ENCODE peak calls at places on chromosome 1, in seven cellular contexts. G is uterus; Z is CD8-positive, alpha-beta T cell; J is cardiac muscle cell; P is K562; A is adrenal gland; E is lung. V is an unnamed sample.

GRCh38 chr1:70436617-70437236 is 25.7 kb downstream of the CTH start:
- DNase-seq in J (no peak), Z (no peak), E (no peak), G (peak), A (no peak), P (no peak), V (no peak)

GRCh38 chr1:221753828-221754188 is 11.9 kb upstream of the DUSP10 start:
- DNase-seq in J (no peak), E (no peak), P (no peak), G (no peak), Z (no peak), A (no peak), V (no peak)

GRCh38 chr1:74193908-74194307 is 4.1 kb downstream of the LRRIQ3 start:
- DNase-seq in J (peak), Z (no peak), E (no peak), G (no peak), A (peak), P (no peak), V (no peak)

GRCh38 chr1:62131093-62131725 is 63.4 kb upstream of the L1TD1 start:
- DNase-seq in P (peak), E (no peak), A (peak), Z (peak), J (peak), G (peak), V (peak)

GRCh38 chr1:43421976-43422750 is 31.6 kb downstream of the HYI start:
- DNase-seq in G (no peak), E (no peak), A (no peak), Z (no peak), J (no peak), P (no peak), V (no peak)

GRCh38 chr1:225424562-225425210 is 3.2 kb downstream of the LBR start:
- DNase-seq in A (no peak), G (no peak), J (peak), E (no peak), P (no peak), Z (no peak), V (no peak)

GRCh38 chr1:2213576-2214505 is 14.3 kb upstream of the SKI start:
- DNase-seq in P (no peak), Z (no peak), G (peak), A (peak), E (no peak), J (no peak), V (no peak)

GRCh38 chr1:155457237-155457636 is 105.4 kb downstream of the ASH1L start:
- DNase-seq in Z (no peak), J (no peak), A (no peak), E (no peak), G (no peak), P (no peak), V (no peak)

GRCh38 chr1:9410737-9411297 is 118.1 kb downstream of the SPSB1 start:
- DNase-seq in E (no peak), G (no peak), Z (no peak), J (peak), A (no peak), P (peak), V (peak)

GRCh38 chr1:43382027-43382771 is 7.4 kb downstream of the MED8 start:
- DNase-seq in E (no peak), G (no peak), A (no peak), P (no peak), Z (no peak), J (no peak), V (no peak)

GRCh38 chr1:105678334-105678733 is 1378.1 kb upstream of the PRMT6 start:
- DNase-seq in Z (no peak), A (no peak), P (no peak), E (no peak), J (no peak), G (no peak), V (no peak)

GRCh38 chr1:119422631-119423030 is 7.7 kb downstream of the HSD3B2 start:
- DNase-seq in G (no peak), P (no peak), J (no peak), E (no peak), Z (no peak), A (no peak), V (no peak)

GRCh38 chr1:119419109-119419508 is 4.2 kb downstream of the HSD3B2 start:
- DNase-seq in Z (no peak), G (no peak), E (no peak), J (no peak), P (no peak), A (no peak), V (no peak)

GRCh38 chr1:119416006-119416640 is 1.2 kb downstream of the HSD3B2 start:
- DNase-seq in J (no peak), Z (no peak), G (no peak), E (no peak), P (no peak), A (no peak), V (no peak)

GRCh38 chr1:119414950-119415349 is at the start of gene HSD3B2:
- DNase-seq in Z (no peak), A (no peak), E (no peak), J (no peak), P (no peak), G (no peak), V (no peak)

GRCh38 chr1:119420638-119421037 is 5.7 kb downstream of the HSD3B2 start:
- DNase-seq in Z (no peak), A (no peak), J (no peak), G (no peak), P (no peak), E (no peak), V (no peak)
- TF ChIP-seq CTCF in Z (no peak), A (no peak), J (no peak), G (no peak), P (no peak), E (no peak), V (no peak)

DNA sequence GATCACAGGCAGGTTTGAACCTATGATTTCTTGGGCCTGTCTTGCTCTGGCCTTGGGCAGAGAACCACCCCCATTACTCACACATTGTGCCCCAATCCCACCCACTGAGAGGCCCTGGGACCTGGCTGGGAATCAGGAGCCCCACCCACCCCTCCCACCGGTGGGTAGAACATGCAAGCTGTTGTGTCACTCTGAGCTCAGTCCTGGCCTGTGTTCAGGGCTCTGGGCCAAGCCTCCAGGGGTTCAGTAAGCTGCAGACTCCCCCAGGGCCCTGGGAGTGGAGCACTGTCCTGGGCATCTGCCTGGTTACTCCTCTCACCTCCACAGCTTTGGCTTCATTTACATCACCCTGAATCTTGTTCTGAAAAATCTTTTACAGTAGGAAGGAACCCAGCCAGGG is 270.5 kb downstream of the RRAGC start:
- DNase-seq in J (no peak), Z (no peak), G (peak), A (no peak), E (no peak), P (no peak), V (no peak)
- H3K4me3 ChIP-seq in J (no peak), Z (no peak), G (no peak), A (no peak), E (no peak), P (no peak), V (no peak)

GRCh38 chr1:231604276-231604621 is 22.3 kb upstream of the DISC1 start:
- DNase-seq in G (no peak), A (no peak), P (no peak), E (no peak), Z (no peak), J (no peak), V (no peak)
- TF ChIP-seq CTCF in G (no peak), A (peak), P (no peak), E (no peak), Z (peak), J (no peak), V (peak)

DNA sequence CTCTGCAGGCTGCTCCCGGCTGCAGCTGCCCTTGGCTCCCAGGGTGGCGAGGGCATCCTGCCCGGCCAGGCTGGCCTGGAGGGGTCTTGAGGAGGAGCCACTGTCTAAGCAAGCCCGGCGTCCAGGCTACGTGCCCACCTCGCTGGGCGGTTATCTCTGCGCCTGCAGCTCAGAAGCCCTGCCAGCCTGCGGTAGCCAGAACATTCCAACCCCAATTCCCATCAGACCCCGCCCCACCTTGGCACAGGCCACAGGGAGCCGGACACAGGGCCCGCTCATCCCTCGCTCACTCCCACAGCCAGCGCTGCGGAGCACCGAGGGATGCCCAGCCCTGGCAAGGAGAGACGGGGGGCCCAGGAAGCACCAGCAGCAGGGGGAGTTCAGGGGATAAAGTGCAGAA is 53.9 kb downstream of the MEGF6 start:
- DNase-seq in P (no peak), J (no peak), G (no peak), A (no peak), Z (no peak), E (no peak), V (no peak)
- H3K4me3 ChIP-seq in P (no peak), J (no peak), G (no peak), A (no peak), Z (no peak), E (no peak), V (no peak)

GRCh38 chr1:214402583-214403216 is 121.7 kb downstream of the SMYD2 start:
- DNase-seq in J (no peak), E (no peak), A (no peak), Z (no peak), P (no peak), G (no peak), V (no peak)
- TF ChIP-seq CTCF in J (no peak), E (no peak), A (no peak), Z (no peak), P (no peak), G (no peak), V (no peak)

GRCh38 chr1:33334081-33334552 is 13.2 kb upstream of the A3GALT2 start:
- DNase-seq in J (no peak), P (no peak), Z (no peak), A (peak), E (no peak), G (peak), V (no peak)
- H3K4me3 ChIP-seq in J (no peak), P (no peak), Z (no peak), A (no peak), E (no peak), G (no peak), V (no peak)

GRCh38 chr1:234770924-234771540 is 161.1 kb upstream of the IRF2BP2 start:
- DNase-seq in A (no peak), P (no peak), Z (no peak), E (no peak), G (no peak), J (no peak), V (no peak)

GRCh38 chr1:234771642-234772344 is 161.8 kb upstream of the IRF2BP2 start:
- DNase-seq in E (no peak), G (no peak), A (no peak), P (no peak), J (peak), Z (no peak), V (peak)

GRCh38 chr1:234769284-234769998 is 159.5 kb upstream of the IRF2BP2 start:
- DNase-seq in Z (no peak), J (no peak), E (no peak), A (no peak), G (no peak), P (no peak), V (no peak)

GRCh38 chr1:234768569-234769283 is 158.7 kb upstream of the IRF2BP2 start:
- DNase-seq in E (no peak), P (no peak), Z (peak), J (no peak), G (no peak), A (peak), V (no peak)

DNA sequence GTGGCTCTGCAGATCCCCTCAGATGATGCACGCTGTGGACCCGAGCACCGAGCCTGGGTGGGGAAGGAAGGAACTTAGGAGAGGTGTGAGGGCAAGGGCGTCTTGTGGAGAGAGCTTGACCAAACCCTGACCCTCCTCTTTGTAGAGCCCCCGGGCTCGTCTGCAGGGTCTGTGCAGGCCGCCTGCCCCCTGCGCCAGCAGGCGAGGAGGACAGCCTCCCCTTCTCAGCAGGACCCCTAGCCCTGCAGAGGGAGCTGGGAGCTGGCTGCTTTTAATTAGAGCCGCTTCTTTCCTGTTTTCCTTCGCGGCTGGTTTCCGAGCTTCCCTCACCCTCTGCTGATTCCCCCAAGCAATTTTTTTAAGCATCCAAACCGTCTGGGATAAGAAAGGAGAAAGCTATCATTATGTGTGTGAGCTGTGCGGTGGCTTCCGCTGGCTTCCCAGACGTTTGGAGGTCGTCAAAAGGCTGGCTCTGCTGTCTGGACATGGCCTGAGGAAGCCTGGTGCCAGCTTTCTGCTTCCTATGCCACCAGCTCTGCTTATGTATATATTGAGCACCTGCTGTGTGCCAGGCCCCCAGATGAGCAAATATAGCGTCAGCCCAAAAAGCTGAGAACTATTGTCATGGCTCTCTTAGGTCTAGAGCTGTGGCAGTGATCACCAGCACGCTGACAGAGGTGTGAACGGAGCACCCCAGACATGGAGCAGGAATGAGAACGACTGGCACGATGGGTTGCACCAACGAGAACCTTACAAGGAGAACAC is 160.2 kb upstream of the IRF2BP2 start:
- DNase-seq in P (no peak), G (no peak), Z (peak), E (no peak), A (peak), J (no peak), V (no peak)
- TF ChIP-seq CTCF in P (no peak), G (no peak), Z (no peak), E (no peak), A (no peak), J (peak), V (no peak)

GRCh38 chr1:156487862-156488261 is 12.7 kb downstream of the MEF2D start:
- DNase-seq in J (no peak), A (no peak), G (no peak), Z (peak), P (no peak), E (no peak), V (no peak)
- H3K4me3 ChIP-seq in J (no peak), A (no peak), G (no peak), Z (no peak), P (no peak), E (no peak), V (peak)

DNA sequence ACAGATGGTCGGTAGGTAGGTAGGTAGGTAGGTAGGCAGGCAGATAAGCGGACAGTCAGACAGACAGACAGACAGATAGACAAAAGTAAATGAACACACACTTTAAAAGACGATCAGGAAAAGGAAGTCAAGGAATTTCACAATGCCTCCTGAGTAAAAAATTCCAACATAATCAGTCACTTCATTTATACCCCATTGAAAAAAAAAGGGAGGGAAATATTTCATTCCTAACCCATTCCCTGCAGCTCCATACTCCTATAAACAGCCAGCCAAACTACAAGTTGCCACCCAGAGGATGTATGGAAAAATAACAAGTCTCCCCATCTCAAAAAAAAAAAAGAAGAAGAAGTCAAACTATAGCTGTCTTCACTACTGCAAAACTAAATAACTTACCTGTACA is 43.4 kb downstream of the ZZZ3 start:
- DNase-seq in J (no peak), E (no peak), G (no peak), Z (no peak), A (no peak), P (no peak), V (no peak)
- TF ChIP-seq CTCF in J (no peak), E (no peak), G (no peak), Z (no peak), A (no peak), P (no peak), V (no peak)

DNA sequence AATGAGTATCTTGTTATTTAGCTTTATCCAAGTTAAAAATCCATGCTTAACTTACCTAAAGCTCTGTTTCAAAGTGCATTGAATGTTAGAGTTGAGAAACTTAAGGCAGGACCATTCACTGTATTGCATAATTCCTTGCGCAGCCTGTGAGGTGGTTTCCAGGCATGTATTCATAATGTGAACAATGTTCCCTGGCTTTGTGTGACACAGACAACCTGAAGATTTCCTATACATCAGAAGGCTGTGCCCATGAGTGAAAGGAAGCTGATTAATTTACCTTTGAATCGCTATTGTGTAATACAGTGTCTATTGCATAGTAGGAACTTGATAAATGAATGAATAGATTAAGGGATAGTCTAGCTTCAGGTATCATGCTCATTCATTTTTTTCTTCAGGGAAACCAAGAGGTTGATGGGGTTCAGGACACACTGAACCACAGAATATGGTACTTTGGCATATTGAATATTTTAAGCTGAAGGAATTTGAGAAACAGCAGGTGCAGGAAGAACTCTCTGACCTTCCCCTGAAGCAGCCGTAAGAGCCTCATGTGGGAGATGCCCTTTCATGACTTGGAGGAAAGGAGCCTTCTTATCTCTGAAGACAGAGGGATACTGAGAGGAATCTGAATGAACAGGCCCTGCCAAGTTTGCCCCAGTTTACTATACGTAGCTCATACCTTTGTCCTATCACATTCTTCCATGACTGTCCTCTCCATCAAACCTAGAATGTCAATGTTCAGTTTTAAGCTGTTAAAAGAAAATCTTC is 88.6 kb upstream of the GNG12 start:
- DNase-seq in A (no peak), G (no peak), Z (no peak), P (peak), E (no peak), J (no peak), V (no peak)
- H3K4me3 ChIP-seq in A (no peak), G (no peak), Z (no peak), P (no peak), E (no peak), J (no peak), V (no peak)